ENCODE peak calls at places on chromosome 11, in nine cellular contexts. A is T-cell; T is CD8-positive, alpha-beta T cell; O is astrocyte of the spinal cord; H is AG09309; I is RWPE1; J is neuronal stem cell; X is CD4-positive, CD25-positive, alpha-beta regulatory T cell; W is foreskin fibroblast. S is an unnamed sample.

GRCh38 chr11:77136074-77136473 is 8.0 kb downstream of the MYO7A start:
- DNase-seq in H (no peak), I (peak; percentile 16), T (no peak), O (peak; percentile 48), X (no peak), A (no peak), W (peak; percentile 35), J (no peak), S (no peak)

GRCh38 chr11:118438314-118438931 is 2.1 kb downstream of the KMT2A start:
- DNase-seq in O (peak; percentile 80), T (no peak), J (no peak), X (peak; percentile 70), W (peak; percentile 78), H (peak; percentile 59), I (peak; percentile 56), A (peak; percentile 57), S (peak; percentile 52)

GRCh38 chr11:64776875-64777274 is 1.5 kb downstream of the SF1 start:
- DNase-seq in T (no peak), X (no peak), H (no peak), O (no peak), J (no peak), W (no peak), I (no peak), A (no peak), S (no peak)

GRCh38 chr11:113839842-113840241 is 35.5 kb downstream of the USP28 start:
- DNase-seq in W (no peak), A (no peak), J (no peak), H (no peak), O (no peak), X (no peak), T (no peak), I (no peak), S (no peak)

GRCh38 chr11:45102810-45103621 is 43.4 kb upstream of the PRDM11 start:
- DNase-seq in X (peak; percentile 72), H (peak; percentile 57), O (peak; percentile 76), W (peak; percentile 85), J (peak; percentile 77), I (peak; percentile 74), T (peak; percentile 48), A (peak; percentile 61), S (peak; percentile 40)

GRCh38 chr11:45383229-45383628 is 97.1 kb upstream of the SYT13 start:
- DNase-seq in J (no peak), W (peak; percentile 19), I (no peak), A (no peak), H (peak; percentile 62), O (peak; percentile 58), T (no peak), X (no peak), S (no peak)

GRCh38 chr11:93528757-93529639 is 14.2 kb downstream of the SMCO4 start:
- DNase-seq in W (peak; percentile 3), A (no peak), T (no peak), X (no peak), O (no peak), H (no peak), J (no peak), I (no peak), S (no peak)

GRCh38 chr11:134261626-134262488 is 8.5 kb downstream of the ACAD8 start:
- DNase-seq in X (peak; percentile 36), I (peak; percentile 48), J (no peak), A (peak; percentile 41), T (no peak), W (peak; percentile 56), O (peak; percentile 10), H (no peak), S (peak; percentile 27)

GRCh38 chr11:45301537-45302246 is 15.6 kb upstream of the SYT13 start:
- DNase-seq in W (no peak), J (no peak), X (no peak), H (no peak), A (no peak), O (no peak), I (no peak), T (no peak), S (no peak)

GRCh38 chr11:1152316-1153104 is 5.2 kb upstream of the MUC5AC start:
- DNase-seq in I (no peak), J (no peak), W (no peak), O (peak; percentile 59), A (no peak), T (peak; percentile 6), H (no peak), X (no peak), S (no peak)

GRCh38 chr11:70024036-70024772 is 53.9 kb upstream of the ANO1 start:
- DNase-seq in A (no peak), J (no peak), X (no peak), H (no peak), W (no peak), O (no peak), T (no peak), I (no peak), S (no peak)

GRCh38 chr11:72102162-72102561 is 935 bp downstream of the LAMTOR1 start:
- DNase-seq in J (no peak), T (no peak), I (no peak), H (no peak), O (no peak), W (no peak), X (no peak), A (no peak), S (no peak)

GRCh38 chr11:8252388-8252787 is 11.3 kb downstream of the LMO1 start:
- DNase-seq in X (no peak), I (no peak), J (no peak), H (no peak), A (no peak), T (no peak), O (no peak), W (no peak), S (no peak)

GRCh38 chr11:34161812-34162506 is 56.5 kb downstream of the NAT10 start:
- DNase-seq in O (no peak), I (no peak), H (no peak), T (peak; percentile 14), A (no peak), W (no peak), X (no peak), J (no peak), S (peak; percentile 22)

GRCh38 chr11:34356576-34356917 is 1.3 kb downstream of the ABTB2 start:
- DNase-seq in H (no peak), A (no peak), X (no peak), J (no peak), T (no peak), I (peak; percentile 20), W (peak; percentile 56), O (peak; percentile 60), S (peak; percentile 11)

GRCh38 chr11:43222215-43222614 is 89.6 kb upstream of the API5 start:
- DNase-seq in T (no peak), H (no peak), O (no peak), X (no peak), J (no peak), I (no peak), A (no peak), W (peak; percentile 0), S (no peak)

GRCh38 chr11:34252651-34253050 is 105.2 kb downstream of the ABTB2 start:
- DNase-seq in O (no peak), W (no peak), A (no peak), H (no peak), I (no peak), T (no peak), X (no peak), J (no peak), S (no peak)

GRCh38 chr11:115606223-115607220 is 102.3 kb upstream of the CADM1 start:
- DNase-seq in T (no peak), X (no peak), H (peak; percentile 16), W (no peak), I (no peak), A (no peak), J (no peak), O (peak; percentile 43), S (no peak)

GRCh38 chr11:45045692-45046471 is 95.2 kb upstream of the TP53I11 start:
- DNase-seq in T (no peak), I (peak; percentile 86), H (peak; percentile 14), W (peak; percentile 43), X (no peak), O (peak; percentile 13), A (no peak), J (no peak), S (no peak)

GRCh38 chr11:115132829-115133228 is 371.4 kb downstream of the CADM1 start:
- DNase-seq in A (no peak), J (no peak), I (no peak), X (no peak), W (no peak), T (no peak), H (no peak), O (no peak), S (no peak)

GRCh38 chr11:65454696-65455456 is 32.3 kb downstream of the NEAT1 start:
- DNase-seq in H (no peak), O (peak; percentile 90), A (peak; percentile 76), W (peak; percentile 92), T (peak; percentile 73), X (peak; percentile 60), J (peak; percentile 80), I (peak; percentile 87), S (peak; percentile 79)

GRCh38 chr11:122275513-122275912 is 159.5 kb upstream of the BLID start:
- DNase-seq in T (no peak), A (no peak), I (no peak), J (no peak), X (no peak), O (no peak), W (no peak), H (no peak), S (no peak)

S was measured in activated T-helper 2 cell treated with anti-CD3 and anti-CD28 coated beads, Interferon-gamma antibody, Interleukin-2, Interleukin-4, amounts not matched to agents 10 μg/mL and 5 μg/mL and 100 μg/mL, durations not matched to agents 14 hours and 24 hours and 36 hours.